ENCODE peak calls at places on chromosomes 2 and 18, in nine cellular contexts. Q is spleen, J is tibial nerve, Z is prostate gland, G is GM12891, N is heart left ventricle, X is adrenal gland, U is A549, R is sigmoid colon. H is an unnamed sample.

GRCh38 chr2:120005834-120006521 is 6.9 kb upstream of the EPB41L5 start:
- DNase-seq in Q (no peak), J (no peak), Z (no peak), G (no peak), N (no peak), X (no peak), U (no peak), R (no peak), H (no peak)

GRCh38 chr2:15649556-15650255 is 58.0 kb downstream of the DDX1 start:
- DNase-seq in Q (no peak), J (no peak), Z (no peak), G (no peak), N (no peak), X (no peak), U (no peak), R (no peak), H (no peak)

GRCh38 chr2:23489471-23490400 is 104.8 kb downstream of the KLHL29 start:
- DNase-seq in Q (peak), J (no peak), Z (no peak), G (no peak), N (no peak), X (peak), U (no peak), R (no peak), H (no peak)

GRCh38 chr2:24834733-24835395 is 41.6 kb downstream of the CENPO start:
- DNase-seq in Q (peak), J (no peak), Z (no peak), G (no peak), N (no peak), X (no peak), U (no peak), R (no peak), H (no peak)

GRCh38 chr2:63814114-63814513 is 27.6 kb upstream of the UGP2 start:
- DNase-seq in Q (no peak), J (no peak), Z (no peak), G (no peak), N (no peak), X (no peak), U (no peak), R (no peak), H (no peak)

GRCh38 chr2:28401-28975 is 17.8 kb downstream of the FAM110C start:
- DNase-seq in Q (no peak), J (no peak), Z (no peak), G (no peak), N (no peak), X (no peak), U (no peak), R (no peak), H (no peak)

GRCh38 chr18:65091737-65092329 is 659.0 kb upstream of the CDH7 start:
- DNase-seq in Q (no peak), J (no peak), Z (no peak), G (no peak), N (no peak), X (peak), U (peak), R (no peak), H (no peak)

GRCh38 chr2:233059797-233060499 is at the start of gene INPP5D:
- DNase-seq in Q (peak), J (no peak), Z (no peak), G (peak), N (peak), X (peak), U (no peak), R (peak), H (no peak)

GRCh38 chr18:27688581-27688980 is 488.3 kb downstream of the CDH2 start:
- DNase-seq in Q (no peak), J (no peak), Z (no peak), G (no peak), N (no peak), X (no peak), U (no peak), R (no peak), H (no peak)

GRCh38 chr2:46845542-46846453 is 69.8 kb downstream of the MCFD2 start:
- DNase-seq in Q (no peak), J (no peak), Z (no peak), G (no peak), N (no peak), X (peak), U (no peak), R (peak), H (no peak)

GRCh38 chr2:229492034-229492433 is 220.9 kb upstream of the PID1 start:
- DNase-seq in Q (no peak), J (no peak), Z (no peak), G (no peak), N (no peak), X (no peak), U (no peak), R (no peak), H (no peak)

GRCh38 chr2:48377646-48378045 is 152.3 kb upstream of the STON1 start:
- DNase-seq in Q (no peak), J (no peak), Z (no peak), G (no peak), N (no peak), X (no peak), U (no peak), R (no peak), H (no peak)

GRCh38 chr2:199455533-199456382 is 2.0 kb downstream of the SATB2 start:
- DNase-seq in Q (peak), J (no peak), Z (no peak), G (peak), N (peak), X (no peak), U (peak), R (peak), H (no peak)

GRCh38 chr2:7012141-7012809 is 95.1 kb downstream of the RNF144A start:
- DNase-seq in Q (peak), J (no peak), Z (no peak), G (no peak), N (peak), X (no peak), U (no peak), R (peak), H (no peak)

GRCh38 chr2:118021361-118021760 is 7.5 kb upstream of the CCDC93 start:
- DNase-seq in Q (no peak), J (no peak), Z (no peak), G (no peak), N (no peak), X (no peak), U (no peak), R (no peak), H (no peak)

GRCh38 chr2:109676346-109676897 is 62.3 kb downstream of the SOWAHC start:
- DNase-seq in Q (no peak), J (no peak), Z (no peak), G (no peak), N (no peak), X (no peak), U (no peak), R (no peak), H (no peak)

GRCh38 chr2:127619191-127619590 is 26.8 kb upstream of the GPR17 start:
- DNase-seq in Q (peak), J (no peak), Z (no peak), G (no peak), N (no peak), X (no peak), U (no peak), R (no peak), H (no peak)

GRCh38 chr2:233039217-233040173 is 7.0 kb downstream of the NEU2 start:
- DNase-seq in Q (peak), J (no peak), Z (no peak), G (no peak), N (no peak), X (no peak), U (no peak), R (peak), H (no peak)

GRCh38 chr2:133952896-133953295 is 301.0 kb upstream of the MGAT5 start:
- DNase-seq in Q (peak), J (no peak), Z (no peak), G (no peak), N (no peak), X (no peak), U (no peak), R (no peak), H (no peak)

GRCh38 chr2:233026211-233026813 is 6.2 kb upstream of the NEU2 start:
- DNase-seq in Q (no peak), J (no peak), Z (no peak), G (no peak), N (no peak), X (no peak), U (peak), R (no peak), H (no peak)

GRCh38 chr2:101038455-101039255 is 36.6 kb downstream of the RPL31 start:
- DNase-seq in Q (no peak), J (no peak), Z (no peak), G (no peak), N (no peak), X (no peak), U (peak), R (no peak), H (no peak)

GRCh38 chr2:9528036-9528787 is 27.4 kb downstream of the ADAM17 start:
- DNase-seq in Q (no peak), J (no peak), Z (no peak), G (no peak), N (no peak), X (no peak), U (no peak), R (no peak), H (no peak)

GRCh38 chr2:177273456-177273855 is 8.9 kb upstream of the NFE2L2 start:
- DNase-seq in Q (no peak), J (no peak), Z (no peak), G (no peak), N (no peak), X (no peak), U (peak), R (no peak), H (no peak)

GRCh38 chr2:174176898-174177297 is 71.4 kb downstream of the OLA1 start:
- DNase-seq in Q (no peak), J (no peak), Z (no peak), G (no peak), N (no peak), X (no peak), U (no peak), R (no peak), H (no peak)

GRCh38 chr18:60446821-60447220 is 74.2 kb upstream of the MC4R start:
- DNase-seq in Q (peak), J (no peak), Z (no peak), G (no peak), N (peak), X (no peak), U (no peak), R (no peak), H (no peak)

GRCh38 chr2:69888451-69888850 is 5.3 kb upstream of the SNRNP27 start:
- DNase-seq in Q (no peak), J (no peak), Z (no peak), G (no peak), N (no peak), X (no peak), U (no peak), R (no peak), H (no peak)
- TF ChIP-seq POLR2A in Q (no peak), J (no peak), Z (no peak), G (no peak), N (no peak), X (no peak), U (no peak), R (no peak), H (no peak)

GRCh38 chr2:237964194-237964577 is 2.6 kb upstream of the UBE2F start:
- DNase-seq in Q (no peak), J (no peak), Z (no peak), G (no peak), N (no peak), X (no peak), U (no peak), R (no peak), H (no peak)
- TF ChIP-seq POLR2A in Q (no peak), J (no peak), Z (no peak), G (no peak), N (no peak), X (no peak), U (no peak), R (no peak), H (no peak)

GRCh38 chr2:113966832-113967231 is 76.9 kb downstream of the ACTR3 start:
- DNase-seq in Q (no peak), J (no peak), Z (peak), G (no peak), N (no peak), X (no peak), U (peak), R (no peak), H (no peak)
- TF ChIP-seq POLR2A in Q (no peak), J (no peak), Z (no peak), G (no peak), N (no peak), X (no peak), U (no peak), R (no peak), H (no peak)

GRCh38 chr2:17539596-17539992 is 902 bp upstream of the VSNL1 start:
- DNase-seq in Q (no peak), J (no peak), Z (no peak), G (no peak), N (peak), X (peak), U (no peak), R (peak), H (no peak)

GRCh38 chr2:17539993-17540812 is at the start of gene VSNL1:
- DNase-seq in Q (peak), J (peak), Z (peak), G (no peak), N (peak), X (peak), U (peak), R (peak), H (no peak)

GRCh38 chr2:17540813-17541513 is 467 bp downstream of the VSNL1 start:
- DNase-seq in Q (no peak), J (no peak), Z (no peak), G (no peak), N (no peak), X (no peak), U (no peak), R (no peak), H (no peak)

GRCh38 chr2:17538022-17538843 is 2.3 kb upstream of the VSNL1 start:
- DNase-seq in Q (no peak), J (no peak), Z (no peak), G (no peak), N (no peak), X (peak), U (peak), R (no peak), H (no peak)

GRCh38 chr2:17538844-17539554 is 1.5 kb upstream of the VSNL1 start:
- DNase-seq in Q (no peak), J (no peak), Z (peak), G (peak), N (peak), X (peak), U (peak), R (peak), H (no peak)
- TF ChIP-seq POLR2A in Q (no peak), J (no peak), Z (peak), G (no peak), N (peak), X (no peak), U (no peak), R (no peak), H (no peak)

DNA sequence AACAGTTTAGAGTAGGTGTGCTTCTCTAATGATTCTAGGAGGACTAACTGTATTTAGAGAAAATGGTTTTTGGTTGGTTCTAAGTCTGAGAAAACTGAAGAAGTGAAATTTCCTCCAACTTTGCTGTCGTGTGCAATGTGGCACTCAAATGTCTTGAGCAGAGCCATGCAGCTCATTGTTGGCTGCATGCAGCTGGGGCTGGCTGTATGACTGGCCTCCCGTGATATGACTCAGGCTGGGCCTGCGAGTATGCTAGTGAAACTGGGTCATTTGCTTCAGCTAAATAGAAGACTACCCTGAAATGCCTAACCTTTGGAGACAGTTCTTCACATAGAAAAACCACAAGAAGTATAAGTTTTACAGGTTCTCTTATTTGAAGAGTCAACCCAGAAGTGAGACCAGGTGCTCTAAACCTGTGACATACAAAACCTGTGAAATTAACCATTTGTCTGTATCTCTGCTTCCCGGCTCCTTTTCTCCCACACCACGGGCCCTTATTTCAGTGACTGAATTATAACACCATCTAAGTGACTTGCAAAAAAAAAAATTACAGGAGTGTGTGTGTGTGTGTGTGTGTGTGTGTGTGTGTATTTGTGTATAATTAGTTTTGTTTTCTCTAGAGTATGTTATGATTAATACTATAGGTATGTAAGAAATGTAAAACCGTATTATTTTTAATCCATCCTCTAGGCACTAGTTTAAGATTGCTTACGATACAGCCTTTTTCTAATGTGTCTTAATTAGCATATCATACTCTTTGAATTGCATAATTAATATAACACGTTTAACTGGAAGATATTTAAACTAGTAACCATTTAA is 15.9 kb downstream of the POLI start:
- DNase-seq in Q (no peak), J (no peak), Z (no peak), G (peak), N (peak), X (peak), U (no peak), R (no peak), H (peak)
- TF ChIP-seq POLR2A in Q (no peak), J (no peak), Z (no peak), G (no peak), N (no peak), X (no peak), U (no peak), R (no peak), H (no peak)

DNA sequence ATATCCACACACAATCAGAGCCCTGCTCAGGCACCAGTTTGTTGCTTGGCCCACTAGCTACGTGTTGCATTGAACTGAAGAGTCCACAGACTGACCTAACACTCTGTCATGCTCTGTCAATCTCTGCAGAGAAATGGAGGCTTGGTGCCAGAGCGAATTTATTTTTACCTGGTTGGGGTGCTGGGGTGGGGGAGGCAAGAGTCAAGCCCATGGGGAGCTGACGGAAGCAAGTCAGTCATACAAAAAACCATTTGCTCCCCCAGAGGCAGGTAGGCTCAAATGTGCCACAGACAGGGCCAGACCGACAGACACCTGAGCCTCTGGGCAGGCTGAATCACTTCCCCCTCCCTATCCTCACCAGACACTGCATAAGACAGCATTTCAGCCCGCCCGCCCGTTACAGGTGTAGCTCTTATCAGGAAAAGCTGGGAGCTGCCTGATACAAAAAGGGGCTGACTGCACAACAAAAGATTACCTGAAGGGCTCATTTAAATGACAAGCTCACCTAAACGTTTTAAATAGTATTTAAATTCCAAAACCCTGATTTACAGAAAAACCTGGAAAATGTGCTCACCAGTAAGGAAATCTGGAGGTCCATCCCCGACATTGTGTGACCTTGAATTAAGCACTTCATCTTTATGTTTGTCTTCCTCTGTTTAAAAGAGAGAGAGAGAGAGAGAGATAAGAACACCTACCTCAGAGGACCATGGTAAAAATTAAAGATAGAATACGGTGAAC is 2.1 kb upstream of the PCBP1 start:
- DNase-seq in Q (peak), J (no peak), Z (peak), G (no peak), N (no peak), X (peak), U (no peak), R (peak), H (no peak)
- TF ChIP-seq POLR2A in Q (no peak), J (no peak), Z (peak), G (peak), N (no peak), X (peak), U (no peak), R (no peak), H (no peak)

GRCh38 chr2:3377279-3377611 is 373 bp downstream of the EIPR1 start:
- DNase-seq in Q (no peak), J (no peak), Z (no peak), G (no peak), N (no peak), X (no peak), U (peak), R (no peak), H (peak)

GRCh38 chr2:3379339-3379646 is 201 bp upstream of the TRAPPC12 start:
- DNase-seq in Q (no peak), J (no peak), Z (no peak), G (no peak), N (no peak), X (no peak), U (no peak), R (no peak), H (no peak)

GRCh38 chr2:3376821-3377220 is 797 bp downstream of the EIPR1 start:
- DNase-seq in Q (no peak), J (no peak), Z (no peak), G (no peak), N (no peak), X (no peak), U (no peak), R (no peak), H (no peak)

GRCh38 chr2:3377612-3378432 is at the start of gene EIPR1:
- DNase-seq in Q (peak), J (peak), Z (peak), G (peak), N (peak), X (peak), U (peak), R (peak), H (peak)

DNA sequence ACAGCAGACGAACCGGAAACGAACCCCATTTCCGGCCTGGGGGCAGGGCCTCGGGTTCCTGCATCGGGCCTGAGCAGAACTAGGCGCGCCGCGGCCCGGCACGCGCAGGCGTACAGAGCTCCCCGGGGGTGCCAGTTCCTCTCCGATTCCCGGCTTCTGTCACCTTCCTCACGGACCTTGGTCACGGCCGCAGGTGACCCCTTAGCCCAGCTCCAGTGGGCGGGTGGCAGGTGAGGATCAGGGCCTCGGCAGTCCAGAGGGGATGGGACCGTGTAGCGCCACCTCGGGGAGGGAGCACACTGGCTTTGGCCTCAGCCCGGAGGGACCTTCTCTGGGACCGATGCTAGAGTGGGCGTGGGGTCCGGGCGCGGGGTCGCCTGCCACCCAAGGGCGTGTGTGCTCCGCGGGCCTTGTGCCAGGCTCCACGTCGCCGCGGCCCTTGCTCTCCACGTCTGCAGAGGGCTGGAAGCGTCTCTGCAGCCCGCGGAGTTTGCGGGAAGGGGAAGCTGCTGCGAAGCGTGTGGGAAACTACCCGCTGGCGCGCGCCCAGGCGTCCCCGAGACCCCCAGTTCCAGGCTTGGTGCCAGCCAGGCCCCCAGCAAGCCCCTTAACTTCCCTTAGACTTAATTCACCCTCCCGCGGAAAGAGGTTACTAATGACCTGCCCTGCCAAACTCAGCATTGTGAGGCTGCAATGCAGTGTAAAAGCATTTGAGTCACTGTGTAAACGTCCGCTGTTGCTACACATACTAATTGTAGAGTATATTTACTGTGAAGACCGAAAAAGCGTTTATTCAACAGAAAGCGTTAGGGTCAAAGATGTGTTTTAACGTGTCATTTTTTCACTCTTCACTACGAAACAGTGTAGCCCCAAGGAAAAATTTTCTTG is at the start of gene TRAPPC12:
- DNase-seq in Q (peak), J (peak), Z (peak), G (peak), N (peak), X (peak), U (peak), R (peak), H (peak)
- TF ChIP-seq POLR2A in Q (peak), J (peak), Z (peak), G (peak), N (peak), X (peak), U (peak), R (peak), H (peak)

GRCh38 chr2:240387325-240387668 is 48.2 kb upstream of the GPC1 start:
- DNase-seq in Q (no peak), J (no peak), Z (no peak), G (no peak), N (no peak), X (no peak), U (no peak), R (no peak), H (no peak)
- TF ChIP-seq POLR2A in Q (no peak), J (no peak), Z (no peak), G (no peak), N (no peak), X (no peak), U (no peak), R (no peak), H (no peak)